ENCODE peak calls at places on chromosomes 12 and 14, in ten cellular contexts. N, Q, V, Y, T, H, P, E, J and B are unnamed samples.

GRCh38 chr14:89399594-89400068 is 17.4 kb downstream of the FOXN3 start:
- DNase-seq in N (peak; percentile 76), Q (peak; percentile 18), V (no peak), Y (no peak), T (peak; percentile 51), H (no peak), P (no peak), E (no peak), J (peak; percentile 72), B (no peak)

GRCh38 chr12:76927170-76927784 is 48.5 kb upstream of the CSRP2 start:
- DNase-seq in N (no peak), Q (peak; percentile 34), V (no peak), Y (no peak), T (no peak), H (peak; percentile 34), P (no peak), E (no peak), J (no peak), B (peak; percentile 2)

GRCh38 chr12:85385406-85385805 is 105.4 kb downstream of the ALX1 start:
- DNase-seq in N (no peak), Q (no peak), V (no peak), Y (no peak), T (no peak), H (no peak), P (no peak), E (no peak), J (no peak), B (no peak)

GRCh38 chr14:93230539-93230938 is 23.5 kb downstream of the UBR7 start:
- DNase-seq in N (no peak), Q (no peak), V (no peak), Y (no peak), T (peak; percentile 65), H (no peak), P (no peak), E (no peak), J (no peak), B (no peak)

GRCh38 chr12:5070090-5070489 is 26.4 kb downstream of the KCNA5 start:
- DNase-seq in N (no peak), Q (no peak), V (no peak), Y (no peak), T (no peak), H (no peak), P (no peak), E (no peak), J (no peak), B (no peak)

GRCh38 chr12:58313091-58313855 is 371.9 kb downstream of the ATP23 start:
- DNase-seq in N (peak; percentile 48), Q (no peak), V (no peak), Y (no peak), T (no peak), H (no peak), P (no peak), E (no peak), J (no peak), B (no peak)

GRCh38 chr14:82414853-82415539 is 881.3 kb upstream of the SEL1L start:
- DNase-seq in N (no peak), Q (no peak), V (no peak), Y (no peak), T (no peak), H (no peak), P (no peak), E (no peak), J (no peak), B (no peak)

GRCh38 chr12:28130625-28131598 is 59.3 kb upstream of the CCDC91 start:
- DNase-seq in N (peak; percentile 94), Q (no peak), V (no peak), Y (no peak), T (peak; percentile 64), H (peak; percentile 22), P (no peak), E (no peak), J (peak; percentile 70), B (peak; percentile 97)

GRCh38 chr12:26274441-26275312 is 79.3 kb downstream of the SSPN start:
- DNase-seq in N (peak; percentile 98), Q (no peak), V (peak; percentile 81), Y (peak; percentile 74), T (peak; percentile 95), H (peak; percentile 86), P (no peak), E (no peak), J (peak; percentile 97), B (peak; percentile 97)

GRCh38 chr14:53260286-53260685 is 107.2 kb upstream of the DDHD1 start:
- DNase-seq in N (no peak), Q (no peak), V (no peak), Y (no peak), T (no peak), H (no peak), P (no peak), E (no peak), J (no peak), B (no peak)